ENCODE peak calls at places on chromosomes 5 and 9, in five cellular contexts. T is activated CD4-positive, alpha-beta T cell treated with anti-CD3 and anti-CD28 coated beads for 48 hours; G is nephron progenitor cell; L is stimulated activated CD4-positive, alpha-beta T cell treated with anti-CD3 and anti-CD28 coated beads, Interleukin-1b, Interleukin-23, amount 100 ng/mL, for 4 hours; M is NCI-H82. W is an unnamed sample.

GRCh38 chr9:129878253-129878652 is 43.0 kb downstream of the USP20 start:
- DNase-seq in T (no peak), G (no peak), L (no peak), M (no peak), W (no peak)

GRCh38 chr5:168168978-168169696 is 122.3 kb upstream of the WWC1 start:
- DNase-seq in T (no peak), G (no peak), L (no peak), M (no peak), W (no peak)

GRCh38 chr5:154107010-154107409 is 68.2 kb downstream of the MFAP3 start:
- DNase-seq in T (no peak), G (no peak), L (no peak), M (no peak), W (no peak)

GRCh38 chr9:13570521-13570974 is 291.1 kb upstream of the MPDZ start:
- DNase-seq in T (no peak), G (no peak), L (no peak), M (no peak), W (no peak)

GRCh38 chr9:114190563-114190905 is 35.2 kb downstream of the COL27A1 start:
- DNase-seq in T (no peak), G (no peak), L (no peak), M (no peak), W (no peak)

GRCh38 chr9:129615407-129616285 is 5.3 kb downstream of the C9orf50 start:
- DNase-seq in T (no peak), G (no peak), L (no peak), M (no peak), W (no peak)

GRCh38 chr5:172282277-172283019 is 1.1 kb downstream of the UBTD2 start:
- DNase-seq in T (no peak), G (no peak), L (no peak), M (no peak), W (no peak)

GRCh38 chr9:33924978-33925797 is 108.2 kb downstream of the UBE2R2 start:
- DNase-seq in T (peak), G (peak), L (no peak), M (peak), W (peak)

GRCh38 chr9:129630967-129631672 is 5.2 kb downstream of the NTMT1 start:
- DNase-seq in T (peak), G (no peak), L (no peak), M (no peak), W (peak)

GRCh38 chr5:133225671-133226152 is 173.9 kb downstream of the HSPA4 start:
- DNase-seq in T (no peak), G (no peak), L (no peak), M (no peak), W (no peak)

GRCh38 chr5:132005591-132005990 is 5.9 kb downstream of the ACSL6 start:
- DNase-seq in T (no peak), G (no peak), L (no peak), M (no peak), W (no peak)

GRCh38 chr9:114315723-114316363 is 7.1 kb upstream of the ORM1 start:
- DNase-seq in T (peak), G (no peak), L (no peak), M (no peak), W (peak)

GRCh38 chr9:6782981-6783380 is 25.2 kb downstream of the KDM4C start:
- DNase-seq in T (no peak), G (no peak), L (no peak), M (no peak), W (no peak)

GRCh38 chr5:132182366-132183040 is 45.1 kb downstream of the P4HA2 start:
- DNase-seq in T (no peak), G (no peak), L (no peak), M (no peak), W (no peak)

GRCh38 chr9:112176410-112177010 is 1.4 kb upstream of the SUSD1 start:
- DNase-seq in T (no peak), G (no peak), L (no peak), M (no peak), W (peak)

GRCh38 chr5:78530342-78531096 is 118.1 kb downstream of the LHFPL2 start:
- DNase-seq in T (no peak), G (no peak), L (no peak), M (no peak), W (no peak)

GRCh38 chr5:71974622-71975021 is 132.7 kb upstream of the MAP1B start:
- DNase-seq in T (no peak), G (no peak), L (no peak), M (no peak), W (no peak)

GRCh38 chr9:137744632-137745183 is 125.9 kb downstream of the EHMT1 start:
- DNase-seq in T (no peak), G (no peak), L (no peak), M (no peak), W (no peak)

GRCh38 chr5:36900279-36900678 is 23.7 kb downstream of the NIPBL start:
- DNase-seq in T (no peak), G (no peak), L (no peak), M (no peak), W (no peak)

GRCh38 chr5:39775458-39776365 is 350.9 kb upstream of the DAB2 start:
- DNase-seq in T (no peak), G (no peak), L (no peak), M (no peak), W (no peak)

GRCh38 chr5:137122558-137122957 is 376.6 kb downstream of the SPOCK1 start:
- DNase-seq in T (no peak), G (no peak), L (no peak), M (no peak), W (no peak)

GRCh38 chr5:1745806-1746370 is 53.7 kb downstream of the MRPL36 start:
- DNase-seq in T (no peak), G (no peak), L (no peak), M (no peak), W (peak)

GRCh38 chr5:173633304-173633703 is 16.9 kb upstream of the BOD1 start:
- DNase-seq in T (no peak), G (no peak), L (no peak), M (no peak), W (no peak)

GRCh38 chr5:176388003-176388340 is 426 bp downstream of the NOP16 start:
- DNase-seq in T (peak), G (peak), L (no peak), M (peak), W (peak)

GRCh38 chr5:179327026-179327735 is 18.1 kb downstream of the ADAMTS2 start:
- DNase-seq in T (no peak), G (no peak), L (no peak), M (no peak), W (no peak)

GRCh38 chr5:139335811-139336210 is 5.8 kb upstream of the PAIP2 start:
- DNase-seq in T (no peak), G (no peak), L (no peak), M (peak), W (peak)

GRCh38 chr5:96537386-96537785 is 104.3 kb upstream of the PCSK1 start:
- DNase-seq in T (no peak), G (no peak), L (no peak), M (no peak), W (no peak)

GRCh38 chr9:137167752-137168574 is 1.9 kb downstream of the LRRC26 start:
- DNase-seq in T (no peak), G (peak), L (no peak), M (peak), W (no peak)

GRCh38 chr5:6765612-6766525 is 52.6 kb downstream of the TENT4A start:
- DNase-seq in T (peak), G (peak), L (peak), M (peak), W (peak)

GRCh38 chr9:123455187-123455586 is 99.2 kb downstream of the CRB2 start:
- DNase-seq in T (no peak), G (no peak), L (no peak), M (no peak), W (no peak)

GRCh38 chr9:21969011-21969935 is 24.9 kb downstream of the CDKN2A start:
- DNase-seq in T (no peak), G (no peak), L (no peak), M (no peak), W (no peak)

GRCh38 chr9:4866239-4866969 is 73.7 kb downstream of the RCL1 start:
- DNase-seq in T (peak), G (no peak), L (no peak), M (no peak), W (peak)

GRCh38 chr5:43191740-43192557 is at the start of gene NIM1K:
- DNase-seq in T (peak), G (peak), L (peak), M (peak), W (peak)

W was measured in activated CD4-positive, alpha-beta memory T cell treated with anti-CD3 and anti-CD28 coated beads for 36 hours.